ENCODE peak calls at places on chromosomes 16 and 17, in six cellular contexts. One of them, this sample, is unnamed.

GRCh38 chr17:63349478-63350000 is 96.6 kb downstream of the CYB561 start:
- DNase-seq in lung: no peak
- DNase-seq in endodermal cell: no peak
- DNase-seq in mesendoderm: no peak
- DNase-seq in ovary: no peak
- DNase-seq in fibroblast of lung: peak; percentile 67
- DNase-seq in this sample: no peak

GRCh38 chr17:68057531-68057952 is 22.0 kb downstream of the KPNA2 start:
- DNase-seq in lung: no peak
- DNase-seq in mesendoderm: peak; percentile 42
- DNase-seq in endodermal cell: peak; percentile 78
- DNase-seq in fibroblast of lung: peak; percentile 48
- DNase-seq in ovary: no peak
- DNase-seq in this sample: no peak

GRCh38 chr16:11327277-11328171 is 17.7 kb upstream of the RMI2 start:
- DNase-seq in endodermal cell: peak; percentile 51
- DNase-seq in fibroblast of lung: no peak
- DNase-seq in mesendoderm: peak; percentile 78
- DNase-seq in ovary: peak; percentile 55
- DNase-seq in lung: no peak
- DNase-seq in this sample: no peak

GRCh38 chr17:33277436-33278100 is 15.5 kb downstream of the ASIC2 start:
- DNase-seq in endodermal cell: peak; percentile 57
- DNase-seq in fibroblast of lung: no peak
- DNase-seq in lung: no peak
- DNase-seq in ovary: no peak
- DNase-seq in mesendoderm: peak; percentile 88
- DNase-seq in this sample: no peak

GRCh38 chr17:5516060-5516792 is 29.9 kb downstream of the MIS12 start:
- DNase-seq in ovary: no peak
- DNase-seq in fibroblast of lung: peak; percentile 94
- DNase-seq in endodermal cell: peak; percentile 53
- DNase-seq in mesendoderm: peak; percentile 78
- DNase-seq in lung: no peak
- DNase-seq in this sample: no peak

GRCh38 chr16:21250072-21250923 is 16.8 kb downstream of the ANKS4B start:
- DNase-seq in fibroblast of lung: no peak
- DNase-seq in endodermal cell: no peak
- DNase-seq in mesendoderm: no peak
- DNase-seq in ovary: no peak
- DNase-seq in lung: no peak
- DNase-seq in this sample: no peak

GRCh38 chr16:22003195-22003594 is 2.3 kb upstream of the PDZD9 start:
- DNase-seq in fibroblast of lung: no peak
- DNase-seq in lung: no peak
- DNase-seq in ovary: no peak
- DNase-seq in mesendoderm: no peak
- DNase-seq in endodermal cell: no peak
- DNase-seq in this sample: no peak

GRCh38 chr17:72176516-72176851 is 55.7 kb downstream of the SOX9 start:
- DNase-seq in fibroblast of lung: no peak
- DNase-seq in ovary: no peak
- DNase-seq in lung: no peak
- DNase-seq in endodermal cell: no peak
- DNase-seq in mesendoderm: no peak
- DNase-seq in this sample: no peak

DNA sequence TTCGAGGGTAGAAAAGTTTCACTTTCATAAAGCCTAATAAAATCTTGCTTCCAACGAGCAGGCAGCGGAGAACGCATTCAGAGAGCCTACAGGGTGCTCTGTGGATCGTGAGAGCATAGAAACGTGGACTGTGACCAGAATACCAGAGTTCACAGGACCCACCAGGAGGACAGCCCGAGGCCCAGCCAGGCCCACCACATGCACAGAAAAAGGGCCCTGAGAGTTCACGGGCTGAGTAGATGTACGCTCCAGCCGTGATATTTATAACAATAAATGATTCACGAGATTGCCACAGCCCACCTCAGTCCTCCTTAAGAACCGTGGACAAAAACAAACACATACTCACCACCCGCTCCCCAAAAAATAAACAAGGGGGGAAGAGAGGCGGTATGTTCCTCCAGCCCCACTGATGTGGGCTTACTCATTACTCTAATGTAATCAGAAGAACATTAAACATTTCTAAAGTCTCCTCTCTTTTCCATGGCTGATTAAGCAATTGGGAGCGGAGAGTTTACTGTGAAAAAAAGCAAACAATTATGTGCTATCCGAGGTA is 207.2 kb downstream of the C16orf78 start:
- DNase-seq in lung: no peak
- DNase-seq in ovary: no peak
- DNase-seq in fibroblast of lung: no peak
- DNase-seq in endodermal cell: no peak
- DNase-seq in mesendoderm: no peak
- DNase-seq in this sample: no peak
- H3K4me3 ChIP-seq in lung: no peak overlapping the region
- H3K4me3 ChIP-seq in ovary: no peak overlapping the region
- H3K4me3 ChIP-seq in fibroblast of lung: no peak overlapping the region
- H3K4me3 ChIP-seq in endodermal cell: no peak overlapping the region
- H3K4me3 ChIP-seq in mesendoderm: no peak overlapping the region
- H3K4me3 ChIP-seq in this sample: no peak overlapping the region

GRCh38 chr17:79815836-79816371 is 19.0 kb upstream of the CBX8 start:
- DNase-seq in ovary: no peak
- DNase-seq in lung: no peak
- DNase-seq in fibroblast of lung: no peak
- DNase-seq in mesendoderm: no peak
- DNase-seq in endodermal cell: peak; percentile 70
- DNase-seq in this sample: no peak

GRCh38 chr17:79813826-79814623 is 17.1 kb upstream of the CBX8 start:
- DNase-seq in endodermal cell: peak; percentile 80
- DNase-seq in mesendoderm: no peak
- DNase-seq in lung: no peak
- DNase-seq in fibroblast of lung: no peak
- DNase-seq in ovary: peak; percentile 49
- DNase-seq in this sample: no peak

GRCh38 chr17:79812969-79813825 is 16.3 kb upstream of the CBX8 start:
- DNase-seq in endodermal cell: peak; percentile 80
- DNase-seq in fibroblast of lung: no peak
- DNase-seq in lung: no peak
- DNase-seq in ovary: no peak
- DNase-seq in mesendoderm: no peak
- DNase-seq in this sample: no peak

GRCh38 chr17:79814624-79814965 is 17.7 kb upstream of the CBX8 start:
- DNase-seq in mesendoderm: no peak
- DNase-seq in lung: no peak
- DNase-seq in endodermal cell: peak; percentile 83
- DNase-seq in fibroblast of lung: no peak
- DNase-seq in ovary: no peak
- DNase-seq in this sample: no peak

DNA sequence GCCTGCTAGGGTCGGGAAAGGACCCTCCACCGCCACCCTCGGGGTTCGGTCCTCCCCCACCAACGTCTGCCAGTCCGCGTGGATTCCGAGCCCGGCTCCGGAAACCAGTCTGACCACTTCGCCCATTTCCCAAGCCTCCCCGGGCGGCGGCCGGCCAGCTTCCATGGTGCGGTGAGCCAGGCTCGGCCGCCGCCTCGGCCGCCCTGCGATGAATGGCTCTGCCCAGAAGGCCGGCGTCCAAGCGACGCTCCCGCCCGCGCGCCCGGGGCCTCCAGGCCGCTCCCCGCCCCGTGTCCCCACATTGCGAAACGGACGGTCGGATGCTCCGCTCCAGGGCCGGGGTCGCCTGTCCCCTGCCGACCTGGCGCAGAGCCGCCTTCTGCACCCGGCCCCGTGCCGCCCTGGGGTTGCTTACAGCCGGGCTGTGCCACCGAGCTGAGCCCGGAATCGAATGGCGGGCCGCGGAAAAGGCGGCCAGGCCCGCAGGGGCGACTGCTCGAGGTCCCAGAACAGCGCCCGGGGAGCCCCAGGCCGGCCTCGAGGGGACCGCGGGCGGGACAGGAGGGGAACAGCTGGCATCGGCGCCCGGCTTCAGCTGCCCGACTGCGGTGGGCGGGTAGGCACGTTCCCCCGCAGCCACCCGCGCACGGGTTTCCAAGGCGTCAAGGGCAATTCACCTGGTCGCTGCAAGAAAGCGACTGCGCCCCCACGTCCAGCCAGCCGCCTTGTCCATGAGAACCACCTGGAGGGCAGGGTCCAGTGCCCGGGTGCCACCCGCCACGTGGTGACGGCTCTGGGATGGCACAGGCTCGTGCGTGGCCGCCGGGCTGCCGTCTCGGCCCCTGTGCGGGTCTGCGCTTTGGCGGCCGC is 18.3 kb upstream of the CBX8 start:
- DNase-seq in endodermal cell: peak; percentile 81
- DNase-seq in lung: peak; percentile 67
- DNase-seq in mesendoderm: no peak
- DNase-seq in ovary: peak; percentile 46
- DNase-seq in fibroblast of lung: no peak
- DNase-seq in this sample: no peak
- H3K27ac ChIP-seq in endodermal cell: no peak overlapping the region
- H3K27ac ChIP-seq in lung: no peak overlapping the region
- H3K27ac ChIP-seq in mesendoderm: no peak overlapping the region
- H3K27ac ChIP-seq in ovary: no peak overlapping the region
- H3K27ac ChIP-seq in fibroblast of lung: no peak overlapping the region
- H3K27ac ChIP-seq in this sample: no peak overlapping the region

GRCh38 chr17:17807440-17807839 is 29.3 kb downstream of the SREBF1 start:
- DNase-seq in ovary: no peak
- DNase-seq in fibroblast of lung: no peak
- DNase-seq in lung: no peak
- DNase-seq in endodermal cell: no peak
- DNase-seq in mesendoderm: no peak
- DNase-seq in this sample: no peak
- H3K36me3 ChIP-seq in ovary: no peaks in the 10 kb centered on the region
- H3K36me3 ChIP-seq in fibroblast of lung: peaks cover 23% of the 10 kb centered on the region
- H3K36me3 ChIP-seq in lung: peaks cover 26% of the 10 kb centered on the region
- H3K36me3 ChIP-seq in endodermal cell: peaks cover 42% of the 10 kb centered on the region
- H3K36me3 ChIP-seq in mesendoderm: no peaks in the 10 kb centered on the region
- H3K36me3 ChIP-seq in this sample: peaks cover 4% of the 10 kb centered on the region

DNA sequence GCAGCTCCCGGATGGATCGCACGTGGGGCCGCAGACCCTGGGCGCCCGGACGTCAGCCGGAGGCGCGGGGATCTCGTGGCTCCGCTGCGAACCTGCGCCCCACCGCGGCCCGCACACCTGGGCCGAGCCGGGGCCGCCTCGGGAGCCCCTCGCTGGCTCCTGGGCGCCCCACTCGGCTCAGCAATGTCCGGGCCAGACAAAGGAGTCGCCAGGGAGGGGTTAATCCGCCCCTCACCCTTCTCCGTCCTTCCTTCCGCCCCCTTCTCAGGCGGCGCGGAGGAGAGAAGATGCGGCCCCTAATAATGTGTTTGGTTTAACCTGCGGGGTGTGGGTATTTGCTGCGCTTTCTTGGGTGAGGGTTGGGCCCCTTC is 47.6 kb upstream of the SLC38A10 start:
- DNase-seq in mesendoderm: peak; percentile 80
- DNase-seq in fibroblast of lung: no peak
- DNase-seq in ovary: no peak
- DNase-seq in endodermal cell: no peak
- DNase-seq in lung: no peak
- DNase-seq in this sample: no peak
- H3K4me3 ChIP-seq in mesendoderm: peak overlapping the region; percentile 90
- H3K4me3 ChIP-seq in fibroblast of lung: peak overlapping the region; percentile 99
- H3K4me3 ChIP-seq in ovary: peak overlapping the region; percentile 80
- H3K4me3 ChIP-seq in endodermal cell: peak overlapping the region; percentile 97
- H3K4me3 ChIP-seq in lung: peak overlapping the region; percentile 44
- H3K4me3 ChIP-seq in this sample: no peak overlapping the region

GRCh38 chr16:65283238-65283651 is 161.4 kb upstream of the CDH11 start:
- DNase-seq in endodermal cell: peak; percentile 62
- DNase-seq in fibroblast of lung: no peak
- DNase-seq in lung: no peak
- DNase-seq in ovary: no peak
- DNase-seq in mesendoderm: peak; percentile 95
- DNase-seq in this sample: no peak
- H3K27ac ChIP-seq in endodermal cell: no peak overlapping the region
- H3K27ac ChIP-seq in fibroblast of lung: no peak overlapping the region
- H3K27ac ChIP-seq in lung: no peak overlapping the region
- H3K27ac ChIP-seq in ovary: no peak overlapping the region
- H3K27ac ChIP-seq in mesendoderm: peak overlapping the region; percentile 59
- H3K27ac ChIP-seq in this sample: no peak overlapping the region

DNA sequence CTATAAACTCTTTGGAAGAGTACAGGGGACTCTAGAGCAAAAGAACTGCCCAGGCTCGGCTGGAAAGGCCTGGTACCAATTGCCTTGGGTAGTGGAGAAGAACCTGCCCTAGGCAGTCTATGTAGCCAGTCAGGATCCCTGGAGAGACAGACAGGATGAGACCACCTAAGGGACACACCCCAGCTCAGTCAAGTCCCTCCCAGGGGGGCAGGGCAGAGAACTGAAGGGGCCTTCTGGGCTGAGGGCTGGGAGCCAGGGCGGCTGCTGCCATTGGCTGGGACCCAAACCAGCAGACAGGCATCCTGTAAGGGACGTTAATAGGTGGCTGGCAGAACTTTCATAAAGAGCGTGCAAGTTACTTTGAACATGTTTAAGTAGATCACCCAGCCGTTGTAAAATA is 12.8 kb upstream of the SLC38A8 start:
- DNase-seq in ovary: peak; percentile 40
- DNase-seq in mesendoderm: no peak
- DNase-seq in lung: no peak
- DNase-seq in fibroblast of lung: no peak
- DNase-seq in endodermal cell: no peak
- DNase-seq in this sample: no peak
- H3K36me3 ChIP-seq in ovary: no peaks in the 10 kb centered on the region
- H3K36me3 ChIP-seq in mesendoderm: peaks cover 2% of the 10 kb centered on the region
- H3K36me3 ChIP-seq in lung: peaks cover 67% of the 10 kb centered on the region
- H3K36me3 ChIP-seq in fibroblast of lung: peaks cover 10% of the 10 kb centered on the region
- H3K36me3 ChIP-seq in endodermal cell: peaks cover 71% of the 10 kb centered on the region
- H3K36me3 ChIP-seq in this sample: peaks cover 87% of the 10 kb centered on the region

This sample was measured in effector memory CD4-positive, alpha-beta T cell.